ENCODE peak calls at places on chromosomes 4 and X, in four cellular contexts. F, X, I and R are unnamed samples.
A peak's percentile ranks its signal among the peaks of the same experiment; 100 is the strongest.

GRCh38 chr4:121597346-121597934 is 99.3 kb downstream of the ANXA5 start:
- DNase-seq in F (no peak), X (no peak), I (no peak), R (peak; percentile 77)

GRCh38 chr4:26404597-26405323 is 83.9 kb downstream of the RBPJ start:
- DNase-seq in F (no peak), X (no peak), I (no peak), R (no peak)

GRCh38 chr4:99817310-99817885 is 771 bp downstream of the DAPP1 start:
- DNase-seq in F (no peak), X (no peak), I (no peak), R (no peak)

GRCh38 chr4:1238676-1239000 is 10.3 kb downstream of the CTBP1 start:
- DNase-seq in F (no peak), X (no peak), I (no peak), R (no peak)

GRCh38 chr4:18167831-18168230 is 146.3 kb upstream of the LCORL start:
- DNase-seq in F (no peak), X (no peak), I (no peak), R (no peak)

GRCh38 chr4:79042079-79042674 is 102.9 kb upstream of the PAQR3 start:
- DNase-seq in F (no peak), X (peak; percentile 51), I (no peak), R (no peak)

GRCh38 chrX:1592128-1592862 is 891 bp downstream of the AKAP17A start:
- DNase-seq in F (no peak), X (peak; percentile 51), I (no peak), R (no peak)

GRCh38 chr4:113945906-113946305 is 33.5 kb downstream of the ARSJ start:
- DNase-seq in F (no peak), X (no peak), I (no peak), R (no peak)

GRCh38 chrX:21961142-21961541 is 20.6 kb downstream of the SMS start:
- DNase-seq in F (no peak), X (peak; percentile 13), I (no peak), R (no peak)

GRCh38 chr4:139229534-139230039 is 50.4 kb downstream of the MGARP start:
- DNase-seq in F (no peak), X (peak; percentile 27), I (no peak), R (no peak)

GRCh38 chr4:143700060-143700419 is 435 bp downstream of the FREM3 start:
- DNase-seq in F (no peak), X (no peak), I (no peak), R (no peak)

GRCh38 chr4:8342651-8343050 is 73.1 kb downstream of the HTRA3 start:
- DNase-seq in F (no peak), X (no peak), I (no peak), R (no peak)

GRCh38 chr4:90186229-90186628 is 59.0 kb downstream of the CCSER1 start:
- DNase-seq in F (no peak), X (no peak), I (no peak), R (no peak)

GRCh38 chr4:72809208-72809607 is 240.2 kb upstream of the ADAMTS3 start:
- DNase-seq in F (no peak), X (no peak), I (no peak), R (no peak)

GRCh38 chr4:163651761-163652160 is 157.3 kb downstream of the TMA16 start:
- DNase-seq in F (no peak), X (no peak), I (no peak), R (no peak)
- TF ChIP-seq CTCF in F (no peak), X (no peak), I (no peak), R (no peak)

GRCh38 chr4:153758688-153759406 is 977 bp downstream of the RNF175 start:
- DNase-seq in F (no peak), X (no peak), I (no peak), R (no peak)
- H3K4me3 ChIP-seq in F (peak overlapping the region; percentile 55), X (no peak overlapping the region), I (no peak overlapping the region), R (peak overlapping the region; percentile 45)

GRCh38 chrX:53321216-53321942 is 40.0 kb upstream of the IQSEC2 start:
- DNase-seq in F (no peak), X (peak; percentile 17), I (no peak), R (no peak)
- H3K27me3 ChIP-seq in F (no peaks in the 10 kb centered on the region), X (peaks cover 22% of the 10 kb centered on the region), I (peaks cover 7% of the 10 kb centered on the region), R (peaks cover 60% of the 10 kb centered on the region)

DNA sequence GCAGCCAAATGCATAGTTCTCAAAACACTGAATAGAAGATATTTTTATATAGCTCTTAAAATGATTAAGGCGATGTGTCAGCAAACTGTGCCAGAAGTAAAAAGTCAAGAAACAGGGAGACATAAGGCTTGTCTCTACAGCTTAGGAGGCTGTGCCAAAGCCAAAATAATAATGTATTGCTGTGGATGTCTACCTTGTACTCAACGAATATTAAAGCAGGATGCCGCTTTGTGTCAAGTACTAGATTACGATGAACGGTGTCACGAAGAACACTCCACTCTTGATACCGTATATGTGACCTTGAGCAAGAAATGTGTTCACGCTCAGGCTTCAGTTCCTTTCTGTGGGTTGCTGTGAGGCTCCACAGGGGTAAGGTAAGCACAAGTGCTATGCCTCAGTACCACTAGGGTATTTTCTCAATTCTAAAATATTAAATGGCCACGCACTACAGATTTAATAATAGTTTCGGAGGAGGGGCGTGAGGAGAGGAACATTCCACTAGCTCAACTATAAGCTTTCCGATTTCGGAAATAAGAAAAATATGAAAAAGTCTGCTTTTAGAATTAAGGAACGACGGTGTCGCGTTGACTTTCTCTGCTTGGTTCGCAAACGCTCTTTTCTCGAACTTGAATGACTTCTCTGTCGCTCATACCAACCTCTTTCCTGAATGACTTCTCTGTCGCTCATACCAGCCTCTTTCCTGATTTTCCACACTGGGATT is 679 bp upstream of the SCOC start:
- DNase-seq in F (no peak), X (peak; percentile 53), I (peak; percentile 28), R (no peak)
- TF ChIP-seq CTCF in F (no peak), X (no peak), I (peak; percentile 40), R (no peak)

GRCh38 chrX:8033175-8033574 is 106.0 kb upstream of the PNPLA4 start:
- DNase-seq in F (no peak), X (no peak), I (no peak), R (no peak)

GRCh38 chrX:8036914-8037313 is 109.7 kb upstream of the PNPLA4 start:
- DNase-seq in F (no peak), X (no peak), I (no peak), R (no peak)

GRCh38 chrX:8034058-8034457 is 106.8 kb upstream of the PNPLA4 start:
- DNase-seq in F (no peak), X (no peak), I (no peak), R (no peak)

GRCh38 chrX:8042304-8042703 is 115.1 kb upstream of the PNPLA4 start:
- DNase-seq in F (no peak), X (peak; percentile 3), I (no peak), R (no peak)

DNA sequence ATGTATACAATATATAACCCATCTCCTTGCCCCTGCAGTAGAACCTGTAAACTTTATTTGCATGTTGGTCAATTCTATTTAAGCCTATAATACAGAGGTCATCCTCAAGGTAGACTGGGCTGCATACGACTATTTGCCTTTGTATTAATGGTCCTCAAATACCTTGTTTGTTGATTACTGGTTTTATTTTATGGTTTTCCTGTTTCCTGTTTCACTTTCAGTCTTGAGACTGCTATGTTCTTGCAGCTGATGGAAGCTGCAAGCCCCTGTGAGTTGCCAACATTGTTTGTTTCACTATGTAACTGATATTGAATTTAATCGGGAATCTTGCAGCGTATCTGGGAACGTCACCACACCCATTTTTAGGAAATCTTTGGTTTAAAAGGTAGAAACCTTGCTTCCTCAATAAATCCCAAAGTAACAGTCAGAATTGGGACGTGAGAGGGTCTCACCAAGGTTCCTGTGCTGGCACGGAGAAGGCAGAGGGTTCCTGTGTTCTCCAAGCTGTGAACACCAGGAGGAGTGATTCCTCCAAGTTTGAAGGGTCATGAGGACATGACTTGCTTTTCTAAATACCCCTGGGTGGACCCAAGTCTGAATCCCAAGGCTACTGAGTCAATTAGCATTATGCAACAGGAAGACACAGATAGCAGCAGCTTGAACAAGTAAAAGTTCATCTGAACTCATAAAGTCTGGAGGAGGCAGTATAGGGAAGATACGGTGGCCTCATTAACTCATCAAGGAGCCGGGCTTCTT is 110.6 kb upstream of the PNPLA4 start:
- DNase-seq in F (no peak), X (no peak), I (no peak), R (no peak)
- H3K4me3 ChIP-seq in F (no peak overlapping the region), X (no peak overlapping the region), I (no peak overlapping the region), R (no peak overlapping the region)

DNA sequence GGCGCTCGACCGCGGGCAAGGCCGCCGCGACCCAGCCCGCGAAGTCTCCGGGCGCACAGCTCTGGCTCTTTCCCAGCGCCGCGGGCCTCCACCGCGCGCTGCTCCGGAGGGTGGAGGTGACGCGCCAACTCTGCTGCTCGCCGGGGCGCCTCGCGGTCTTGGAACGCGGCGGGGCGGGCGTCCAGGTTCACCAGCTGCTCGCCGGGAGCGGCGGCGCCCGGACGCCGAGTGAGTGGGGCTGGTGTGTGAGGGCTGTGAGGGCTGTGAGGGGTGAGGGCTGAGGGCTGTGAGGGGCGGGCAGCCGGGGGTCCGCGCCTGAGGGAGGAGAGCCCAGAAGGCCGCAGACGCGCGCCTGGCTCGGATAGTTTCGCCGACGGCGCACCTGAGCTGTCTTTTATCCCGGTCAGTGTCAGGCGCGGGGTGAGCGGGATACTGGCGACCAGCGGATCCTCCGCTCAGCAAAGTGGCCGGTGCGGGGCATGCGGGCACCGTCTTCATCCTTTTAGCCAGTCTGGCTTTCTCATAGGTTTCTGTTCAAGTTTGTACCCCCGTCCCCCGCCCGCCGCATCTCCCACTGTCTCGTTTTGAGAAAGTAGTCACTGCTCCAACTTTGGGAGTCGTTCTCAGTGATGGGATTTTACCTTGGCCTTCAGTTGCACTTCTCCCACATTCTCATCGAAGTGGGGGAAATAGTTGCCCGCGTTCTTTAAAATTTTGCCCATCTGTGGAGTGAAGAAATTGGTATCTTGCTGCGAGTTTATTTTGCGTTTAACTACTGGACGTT is 580 bp downstream of the HERC5 start:
- DNase-seq in F (no peak), X (no peak), I (peak; percentile 49), R (no peak)
- H3K27me3 ChIP-seq in F (no peaks in the 10 kb centered on the region), X (no peaks in the 10 kb centered on the region), I (no peaks in the 10 kb centered on the region), R (peaks cover 8% of the 10 kb centered on the region)

GRCh38 chrX:68299923-68300322 is 133.4 kb downstream of the OPHN1 start:
- DNase-seq in F (no peak), X (no peak), I (no peak), R (no peak)
- TF ChIP-seq CTCF in F (no peak), X (no peak), I (no peak), R (no peak)

GRCh38 chrX:153765138-153766079 is 1.4 kb downstream of the PLXNB3 start:
- DNase-seq in F (no peak), X (peak; percentile 90), I (no peak), R (no peak)
- H3K4me3 ChIP-seq in F (peak overlapping the region; percentile 47), X (peak overlapping the region; percentile 51), I (no peak overlapping the region), R (no peak overlapping the region)

GRCh38 chr4:80221161-80221560 is 23.9 kb downstream of the PRDM8 start:
- DNase-seq in F (no peak), X (no peak), I (no peak), R (no peak)
- H3K27me3 ChIP-seq in F (no peaks in the 10 kb centered on the region), X (no peaks in the 10 kb centered on the region), I (no peaks in the 10 kb centered on the region), R (peaks cover 4% of the 10 kb centered on the region)